ENCODE peak calls at places on chromosomes 4 and X, in nine cellular contexts. One of them, this sample, is unnamed.

GRCh38 chr4:76830612-76831474 is 67.1 kb downstream of the SOWAHB start:
- DNase-seq in ovary: no peak
- DNase-seq in adrenal gland: peak
- DNase-seq in lower leg skin: no peak
- DNase-seq in stomach: peak
- DNase-seq in esophagus muscularis mucosa: no peak
- DNase-seq in Peyer's patch: peak
- DNase-seq in upper lobe of left lung: peak
- DNase-seq in IMR-90: peak
- DNase-seq in this sample: peak

GRCh38 chr4:71449878-71450277 is 111.1 kb downstream of the SLC4A4 start:
- DNase-seq in IMR-90: no peak
- DNase-seq in stomach: no peak
- DNase-seq in Peyer's patch: no peak
- DNase-seq in esophagus muscularis mucosa: no peak
- DNase-seq in adrenal gland: no peak
- DNase-seq in lower leg skin: no peak
- DNase-seq in ovary: no peak
- DNase-seq in upper lobe of left lung: no peak
- DNase-seq in this sample: no peak

GRCh38 chr4:121551271-121551670 is 145.5 kb downstream of the ANXA5 start:
- DNase-seq in adrenal gland: no peak
- DNase-seq in upper lobe of left lung: no peak
- DNase-seq in ovary: no peak
- DNase-seq in stomach: no peak
- DNase-seq in lower leg skin: no peak
- DNase-seq in esophagus muscularis mucosa: no peak
- DNase-seq in IMR-90: no peak
- DNase-seq in Peyer's patch: no peak
- DNase-seq in this sample: no peak

GRCh38 chr4:102285831-102286230 is 59.5 kb downstream of the SLC39A8 start:
- DNase-seq in esophagus muscularis mucosa: no peak
- DNase-seq in lower leg skin: no peak
- DNase-seq in Peyer's patch: no peak
- DNase-seq in stomach: no peak
- DNase-seq in ovary: no peak
- DNase-seq in adrenal gland: no peak
- DNase-seq in upper lobe of left lung: no peak
- DNase-seq in IMR-90: no peak
- DNase-seq in this sample: no peak

GRCh38 chr4:10006604-10007435 is 14.5 kb downstream of the SLC2A9 start:
- DNase-seq in ovary: no peak
- DNase-seq in esophagus muscularis mucosa: no peak
- DNase-seq in upper lobe of left lung: peak
- DNase-seq in stomach: peak
- DNase-seq in IMR-90: no peak
- DNase-seq in adrenal gland: no peak
- DNase-seq in Peyer's patch: peak
- DNase-seq in lower leg skin: no peak
- DNase-seq in this sample: peak

GRCh38 chr4:47612116-47613023 is 127.3 kb downstream of the ATP10D start:
- DNase-seq in ovary: no peak
- DNase-seq in esophagus muscularis mucosa: no peak
- DNase-seq in stomach: no peak
- DNase-seq in lower leg skin: no peak
- DNase-seq in adrenal gland: no peak
- DNase-seq in upper lobe of left lung: no peak
- DNase-seq in Peyer's patch: no peak
- DNase-seq in IMR-90: peak
- DNase-seq in this sample: no peak

GRCh38 chrX:152074163-152074562 is 64.2 kb downstream of the MAGEA10 start:
- DNase-seq in ovary: no peak
- DNase-seq in Peyer's patch: no peak
- DNase-seq in lower leg skin: no peak
- DNase-seq in stomach: no peak
- DNase-seq in adrenal gland: no peak
- DNase-seq in upper lobe of left lung: no peak
- DNase-seq in IMR-90: no peak
- DNase-seq in esophagus muscularis mucosa: no peak
- DNase-seq in this sample: no peak

GRCh38 chrX:33906971-33907370 is 225.1 kb downstream of the FAM47A start:
- DNase-seq in adrenal gland: no peak
- DNase-seq in stomach: no peak
- DNase-seq in ovary: no peak
- DNase-seq in upper lobe of left lung: no peak
- DNase-seq in Peyer's patch: no peak
- DNase-seq in esophagus muscularis mucosa: no peak
- DNase-seq in lower leg skin: no peak
- DNase-seq in IMR-90: no peak
- DNase-seq in this sample: no peak

GRCh38 chr4:158290912-158291311 is 80.6 kb downstream of the TMEM144 start:
- DNase-seq in stomach: no peak
- DNase-seq in upper lobe of left lung: no peak
- DNase-seq in esophagus muscularis mucosa: no peak
- DNase-seq in IMR-90: no peak
- DNase-seq in adrenal gland: no peak
- DNase-seq in ovary: no peak
- DNase-seq in lower leg skin: no peak
- DNase-seq in Peyer's patch: no peak
- DNase-seq in this sample: no peak

GRCh38 chrX:11688201-11688600 is 22.5 kb upstream of the ARHGAP6 start:
- DNase-seq in upper lobe of left lung: no peak
- DNase-seq in stomach: no peak
- DNase-seq in esophagus muscularis mucosa: no peak
- DNase-seq in ovary: no peak
- DNase-seq in IMR-90: no peak
- DNase-seq in Peyer's patch: no peak
- DNase-seq in adrenal gland: no peak
- DNase-seq in lower leg skin: no peak
- DNase-seq in this sample: no peak

GRCh38 chrX:40104649-40105015 is 6.9 kb upstream of the BCOR start:
- DNase-seq in Peyer's patch: peak
- DNase-seq in stomach: peak
- DNase-seq in esophagus muscularis mucosa: no peak
- DNase-seq in ovary: peak
- DNase-seq in adrenal gland: peak
- DNase-seq in upper lobe of left lung: peak
- DNase-seq in lower leg skin: no peak
- DNase-seq in IMR-90: peak
- DNase-seq in this sample: peak

GRCh38 chr4:5404073-5404472 is 304.3 kb downstream of the EVC2 start:
- DNase-seq in stomach: no peak
- DNase-seq in upper lobe of left lung: no peak
- DNase-seq in ovary: no peak
- DNase-seq in adrenal gland: no peak
- DNase-seq in Peyer's patch: no peak
- DNase-seq in esophagus muscularis mucosa: no peak
- DNase-seq in IMR-90: no peak
- DNase-seq in lower leg skin: no peak
- DNase-seq in this sample: no peak

GRCh38 chr4:5412296-5412695 is 296.1 kb downstream of the EVC2 start:
- DNase-seq in IMR-90: no peak
- DNase-seq in stomach: no peak
- DNase-seq in Peyer's patch: no peak
- DNase-seq in ovary: no peak
- DNase-seq in upper lobe of left lung: no peak
- DNase-seq in adrenal gland: no peak
- DNase-seq in lower leg skin: no peak
- DNase-seq in esophagus muscularis mucosa: no peak
- DNase-seq in this sample: no peak

GRCh38 chr4:5409980-5410618 is 298.3 kb downstream of the EVC2 start:
- DNase-seq in lower leg skin: no peak
- DNase-seq in esophagus muscularis mucosa: no peak
- DNase-seq in IMR-90: no peak
- DNase-seq in adrenal gland: no peak
- DNase-seq in upper lobe of left lung: no peak
- DNase-seq in Peyer's patch: no peak
- DNase-seq in ovary: no peak
- DNase-seq in stomach: no peak
- DNase-seq in this sample: peak

GRCh38 chr4:5409237-5409636 is 299.1 kb downstream of the EVC2 start:
- DNase-seq in stomach: no peak
- DNase-seq in upper lobe of left lung: no peak
- DNase-seq in adrenal gland: no peak
- DNase-seq in ovary: no peak
- DNase-seq in lower leg skin: no peak
- DNase-seq in IMR-90: peak
- DNase-seq in esophagus muscularis mucosa: no peak
- DNase-seq in Peyer's patch: no peak
- DNase-seq in this sample: no peak
- TF ChIP-seq POLR2A in stomach: no peak
- TF ChIP-seq POLR2A in upper lobe of left lung: no peak
- TF ChIP-seq POLR2A in adrenal gland: no peak
- TF ChIP-seq POLR2A in ovary: no peak
- TF ChIP-seq POLR2A in lower leg skin: no peak
- TF ChIP-seq POLR2A in IMR-90: no peak
- TF ChIP-seq POLR2A in esophagus muscularis mucosa: no peak
- TF ChIP-seq POLR2A in Peyer's patch: no peak
- TF ChIP-seq POLR2A in this sample: no peak

GRCh38 chrX:84363054-84363453 is 139.2 kb downstream of the HDX start:
- DNase-seq in Peyer's patch: no peak
- DNase-seq in stomach: no peak
- DNase-seq in IMR-90: no peak
- DNase-seq in lower leg skin: no peak
- DNase-seq in upper lobe of left lung: no peak
- DNase-seq in ovary: no peak
- DNase-seq in esophagus muscularis mucosa: no peak
- DNase-seq in adrenal gland: no peak
- DNase-seq in this sample: no peak

GRCh38 chrX:84362184-84362838 is 139.9 kb downstream of the HDX start:
- DNase-seq in lower leg skin: peak
- DNase-seq in upper lobe of left lung: no peak
- DNase-seq in esophagus muscularis mucosa: no peak
- DNase-seq in Peyer's patch: no peak
- DNase-seq in ovary: no peak
- DNase-seq in adrenal gland: no peak
- DNase-seq in stomach: no peak
- DNase-seq in IMR-90: peak
- DNase-seq in this sample: no peak

DNA sequence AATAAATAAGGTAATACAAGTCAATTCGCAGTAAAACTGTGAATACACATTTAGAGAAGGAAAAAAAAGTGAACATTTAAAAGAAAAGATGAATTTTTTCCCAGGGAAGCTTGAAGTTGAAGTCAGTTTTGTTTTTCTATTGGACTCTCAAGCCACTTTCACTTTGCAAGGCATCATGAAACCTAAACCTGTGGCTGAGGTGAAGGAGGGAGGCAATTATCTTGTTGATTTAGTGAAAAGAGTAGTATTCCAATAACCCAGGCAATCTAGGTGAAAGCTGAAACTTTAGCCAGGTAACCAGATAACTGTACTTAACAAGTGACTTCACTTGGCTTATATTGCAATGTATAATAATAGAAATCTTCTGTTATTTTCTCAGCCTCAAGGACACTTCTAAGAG is 138.6 kb downstream of the HDX start:
- DNase-seq in ovary: no peak
- DNase-seq in IMR-90: no peak
- DNase-seq in esophagus muscularis mucosa: no peak
- DNase-seq in upper lobe of left lung: no peak
- DNase-seq in adrenal gland: no peak
- DNase-seq in stomach: no peak
- DNase-seq in Peyer's patch: no peak
- DNase-seq in lower leg skin: no peak
- DNase-seq in this sample: no peak
- H3K4me3 ChIP-seq in ovary: no peak
- H3K4me3 ChIP-seq in IMR-90: no peak
- H3K4me3 ChIP-seq in esophagus muscularis mucosa: no peak
- H3K4me3 ChIP-seq in upper lobe of left lung: no peak
- H3K4me3 ChIP-seq in adrenal gland: peak
- H3K4me3 ChIP-seq in stomach: no peak
- H3K4me3 ChIP-seq in Peyer's patch: no peak
- H3K4me3 ChIP-seq in lower leg skin: no peak
- H3K4me3 ChIP-seq in this sample: no peak

GRCh38 chr4:74161676-74162450 is 3.9 kb downstream of the MTHFD2L start:
- DNase-seq in adrenal gland: no peak
- DNase-seq in esophagus muscularis mucosa: no peak
- DNase-seq in lower leg skin: no peak
- DNase-seq in upper lobe of left lung: no peak
- DNase-seq in ovary: no peak
- DNase-seq in stomach: no peak
- DNase-seq in IMR-90: peak
- DNase-seq in Peyer's patch: no peak
- DNase-seq in this sample: no peak

GRCh38 chr4:74166823-74167222 is 8.9 kb downstream of the MTHFD2L start:
- DNase-seq in ovary: no peak
- DNase-seq in esophagus muscularis mucosa: no peak
- DNase-seq in upper lobe of left lung: no peak
- DNase-seq in adrenal gland: no peak
- DNase-seq in lower leg skin: no peak
- DNase-seq in stomach: no peak
- DNase-seq in IMR-90: no peak
- DNase-seq in Peyer's patch: no peak
- DNase-seq in this sample: no peak

GRCh38 chr4:74168841-74169240 is 10.9 kb downstream of the MTHFD2L start:
- DNase-seq in upper lobe of left lung: no peak
- DNase-seq in stomach: no peak
- DNase-seq in Peyer's patch: no peak
- DNase-seq in ovary: no peak
- DNase-seq in IMR-90: no peak
- DNase-seq in lower leg skin: no peak
- DNase-seq in esophagus muscularis mucosa: no peak
- DNase-seq in adrenal gland: no peak
- DNase-seq in this sample: no peak

GRCh38 chr4:74166135-74166534 is 8.2 kb downstream of the MTHFD2L start:
- DNase-seq in Peyer's patch: no peak
- DNase-seq in IMR-90: no peak
- DNase-seq in adrenal gland: no peak
- DNase-seq in stomach: no peak
- DNase-seq in esophagus muscularis mucosa: no peak
- DNase-seq in lower leg skin: no peak
- DNase-seq in ovary: no peak
- DNase-seq in upper lobe of left lung: no peak
- DNase-seq in this sample: no peak

GRCh38 chr4:74167585-74167984 is 9.7 kb downstream of the MTHFD2L start:
- DNase-seq in stomach: no peak
- DNase-seq in Peyer's patch: no peak
- DNase-seq in lower leg skin: no peak
- DNase-seq in upper lobe of left lung: no peak
- DNase-seq in esophagus muscularis mucosa: no peak
- DNase-seq in ovary: no peak
- DNase-seq in adrenal gland: no peak
- DNase-seq in IMR-90: no peak
- DNase-seq in this sample: no peak
- TF ChIP-seq POLR2A in stomach: no peak
- TF ChIP-seq POLR2A in Peyer's patch: no peak
- TF ChIP-seq POLR2A in lower leg skin: no peak
- TF ChIP-seq POLR2A in upper lobe of left lung: no peak
- TF ChIP-seq POLR2A in esophagus muscularis mucosa: no peak
- TF ChIP-seq POLR2A in ovary: no peak
- TF ChIP-seq POLR2A in adrenal gland: no peak
- TF ChIP-seq POLR2A in IMR-90: no peak
- TF ChIP-seq POLR2A in this sample: no peak

DNA sequence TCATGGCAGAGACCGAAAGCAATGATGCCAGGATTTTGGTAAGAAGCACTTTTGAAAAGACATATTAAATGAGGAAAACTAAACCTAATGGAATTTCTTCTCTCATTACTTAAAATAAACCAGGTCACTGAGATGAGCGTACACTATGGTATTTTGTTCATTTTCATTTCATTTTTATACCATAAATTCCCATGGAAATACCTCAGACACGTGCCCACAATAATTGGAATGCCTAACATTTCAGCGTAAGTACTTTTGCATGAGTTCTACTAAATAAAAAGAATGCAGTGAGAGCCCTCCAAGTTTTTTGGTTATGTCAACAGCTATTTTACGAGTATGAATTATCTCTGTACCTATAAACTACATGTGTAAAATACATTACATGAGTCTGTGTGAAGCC is 3.2 kb downstream of the CAMK2D start:
- DNase-seq in upper lobe of left lung: no peak
- DNase-seq in stomach: no peak
- DNase-seq in adrenal gland: no peak
- DNase-seq in lower leg skin: no peak
- DNase-seq in ovary: no peak
- DNase-seq in IMR-90: peak
- DNase-seq in esophagus muscularis mucosa: no peak
- DNase-seq in Peyer's patch: no peak
- DNase-seq in this sample: no peak
- H3K4me3 ChIP-seq in upper lobe of left lung: no peak
- H3K4me3 ChIP-seq in stomach: peak
- H3K4me3 ChIP-seq in adrenal gland: no peak
- H3K4me3 ChIP-seq in lower leg skin: no peak
- H3K4me3 ChIP-seq in ovary: no peak
- H3K4me3 ChIP-seq in IMR-90: peak
- H3K4me3 ChIP-seq in esophagus muscularis mucosa: peak
- H3K4me3 ChIP-seq in Peyer's patch: no peak
- H3K4me3 ChIP-seq in this sample: no peak

This sample was measured in right lobe of liver.